ENCODE peak calls at places on chromosomes 2 and 18, in eight cellular contexts. P is LHCN-M2, M is omental fat pad, H is GM03348, X is NCI-H1105, C is fibroblast of villous mesenchyme, J is mucosa of descending colon, N is hepatocyte. T is an unnamed sample.
A peak's percentile ranks its signal among the peaks of the same experiment; 100 is the strongest.

GRCh38 chr2:8544168-8544785 is 137.6 kb upstream of the ID2 start:
- DNase-seq in C (no peak), N (no peak), P (no peak), H (no peak), M (peak; percentile 22), X (no peak), J (no peak), T (no peak)

GRCh38 chr2:218010116-218010837 is 7.5 kb upstream of the TNS1 start:
- DNase-seq in N (peak; percentile 76), C (peak; percentile 44), M (no peak), H (peak; percentile 95), P (peak; percentile 25), J (peak; percentile 32), X (peak; percentile 3), T (no peak)

GRCh38 chr18:44111337-44111736 is 569.4 kb upstream of the SETBP1 start:
- DNase-seq in M (no peak), H (no peak), P (no peak), C (no peak), N (no peak), X (no peak), J (no peak), T (no peak)

GRCh38 chr18:10322408-10322807 is 132.0 kb upstream of the APCDD1 start:
- DNase-seq in N (no peak), H (no peak), C (no peak), X (no peak), J (no peak), P (no peak), M (no peak), T (no peak)

GRCh38 chr2:193476171-193476800 is 1281.6 kb upstream of the TMEFF2 start:
- DNase-seq in H (no peak), C (no peak), P (no peak), J (no peak), X (no peak), N (no peak), M (no peak), T (no peak)

GRCh38 chr2:17918789-17919188 is 40.3 kb downstream of the KCNS3 start:
- DNase-seq in J (no peak), X (peak; percentile 1), C (peak; percentile 16), N (peak; percentile 53), M (no peak), P (no peak), H (no peak), T (no peak)

GRCh38 chr2:15313657-15314056 is 247.5 kb downstream of the NBAS start:
- DNase-seq in M (no peak), N (no peak), P (peak; percentile 76), C (peak; percentile 50), H (peak; percentile 10), X (no peak), J (no peak), T (no peak)

GRCh38 chr18:59141294-59142068 is 1.8 kb downstream of the SEC11C start:
- DNase-seq in M (no peak), J (no peak), C (no peak), H (no peak), N (peak; percentile 15), X (peak; percentile 46), P (no peak), T (no peak)

GRCh38 chr2:234502285-234502918 is 5.5 kb upstream of the ARL4C start:
- DNase-seq in X (peak; percentile 55), C (peak; percentile 51), M (no peak), P (peak; percentile 94), J (no peak), H (peak; percentile 65), N (peak; percentile 12), T (peak; percentile 53)

GRCh38 chr2:71609441-71609840 is 156.1 kb downstream of the DYSF start:
- DNase-seq in C (peak; percentile 37), J (no peak), X (no peak), H (no peak), N (no peak), P (no peak), M (peak; percentile 19), T (peak; percentile 5)

GRCh38 chr18:10023853-10024638 is 110.2 kb downstream of the VAPA start:
- DNase-seq in P (no peak), C (no peak), N (no peak), M (no peak), J (no peak), H (no peak), X (peak; percentile 34), T (no peak)

GRCh38 chr2:235171511-235172130 is 219.8 kb downstream of the SH3BP4 start:
- DNase-seq in J (peak; percentile 30), M (no peak), P (peak; percentile 81), N (peak; percentile 31), H (peak; percentile 73), C (peak; percentile 79), X (no peak), T (peak; percentile 6)

GRCh38 chr2:98586466-98587140 is 21.7 kb downstream of the COA5 start:
- DNase-seq in H (no peak), X (no peak), J (no peak), N (no peak), P (no peak), C (no peak), M (no peak), T (no peak)

GRCh38 chr2:135259116-135259515 is 207.0 kb downstream of the RAB3GAP1 start:
- DNase-seq in X (no peak), J (no peak), H (no peak), P (no peak), N (no peak), C (no peak), M (no peak), T (no peak)

GRCh38 chr2:31556921-31557320 is 23.8 kb downstream of the SRD5A2 start:
- DNase-seq in M (no peak), P (no peak), C (no peak), J (no peak), N (no peak), H (no peak), X (no peak), T (no peak)

GRCh38 chr2:28300921-28301341 is 91.7 kb upstream of the FOSL2 start:
- DNase-seq in C (peak; percentile 99), X (no peak), M (no peak), J (no peak), P (no peak), N (peak; percentile 72), H (peak; percentile 29), T (no peak)

GRCh38 chr2:6359964-6360363 is 505.7 kb downstream of the CMPK2 start:
- DNase-seq in X (no peak), N (no peak), P (no peak), M (no peak), H (no peak), J (no peak), C (no peak), T (no peak)

GRCh38 chr18:55405655-55406373 is 182.2 kb downstream of the TCF4 start:
- DNase-seq in H (peak; percentile 38), P (peak; percentile 96), J (peak; percentile 55), M (peak; percentile 88), C (peak; percentile 94), X (peak; percentile 94), N (peak; percentile 89), T (peak; percentile 46)

GRCh38 chr2:82282111-82282882 is 1977.7 kb upstream of the LRRTM1 start:
- DNase-seq in X (no peak), C (no peak), N (no peak), P (no peak), M (no peak), J (no peak), H (no peak), T (no peak)

GRCh38 chr2:120763516-120763915 is 27.8 kb downstream of the GLI2 start:
- DNase-seq in M (no peak), X (no peak), P (no peak), N (no peak), H (no peak), C (peak; percentile 85), J (peak; percentile 47), T (no peak)

T was measured in T1000.